ENCODE peak calls at places on chromosomes 6 and 20, in nine cellular contexts. One of them, this sample, is unnamed. For H3K27me3, the result is how much of the 10 kb centered on the place peaks cover.

GRCh38 chr6:162032620-162033019 is 694.9 kb downstream of the PRKN start:
- DNase-seq in GM23248: peak
- DNase-seq in uterus: no peak
- DNase-seq in effector memory CD4-positive, alpha-beta T cell: no peak
- DNase-seq in psoas muscle: no peak
- DNase-seq in adrenal gland: no peak
- DNase-seq in BJ: no peak
- DNase-seq in AG04450: no peak
- DNase-seq in pancreas: no peak
- DNase-seq in this sample: no peak

GRCh38 chr6:96520039-96520850 is 1.4 kb upstream of the UFL1 start:
- DNase-seq in AG04450: no peak
- DNase-seq in uterus: no peak
- DNase-seq in psoas muscle: no peak
- DNase-seq in pancreas: peak
- DNase-seq in effector memory CD4-positive, alpha-beta T cell: no peak
- DNase-seq in adrenal gland: peak
- DNase-seq in BJ: no peak
- DNase-seq in GM23248: peak
- DNase-seq in this sample: no peak

GRCh38 chr6:170057961-170058877 is 232.7 kb downstream of the DLL1 start:
- DNase-seq in uterus: peak
- DNase-seq in adrenal gland: no peak
- DNase-seq in BJ: no peak
- DNase-seq in AG04450: no peak
- DNase-seq in pancreas: no peak
- DNase-seq in GM23248: no peak
- DNase-seq in effector memory CD4-positive, alpha-beta T cell: no peak
- DNase-seq in psoas muscle: peak
- DNase-seq in this sample: peak

GRCh38 chr20:56636701-56637100 is 7.6 kb downstream of the TFAP2C start:
- DNase-seq in effector memory CD4-positive, alpha-beta T cell: no peak
- DNase-seq in AG04450: no peak
- DNase-seq in GM23248: peak
- DNase-seq in uterus: no peak
- DNase-seq in pancreas: no peak
- DNase-seq in psoas muscle: no peak
- DNase-seq in adrenal gland: peak
- DNase-seq in BJ: peak
- DNase-seq in this sample: no peak

GRCh38 chr6:138692058-138692977 is 81.3 kb upstream of the CCDC28A start:
- DNase-seq in pancreas: peak
- DNase-seq in BJ: no peak
- DNase-seq in effector memory CD4-positive, alpha-beta T cell: no peak
- DNase-seq in psoas muscle: peak
- DNase-seq in adrenal gland: peak
- DNase-seq in GM23248: peak
- DNase-seq in AG04450: no peak
- DNase-seq in uterus: peak
- DNase-seq in this sample: peak

GRCh38 chr20:38927902-38928578 is 1.8 kb downstream of the FAM83D start:
- DNase-seq in adrenal gland: no peak
- DNase-seq in pancreas: no peak
- DNase-seq in uterus: no peak
- DNase-seq in AG04450: no peak
- DNase-seq in GM23248: no peak
- DNase-seq in psoas muscle: no peak
- DNase-seq in BJ: no peak
- DNase-seq in effector memory CD4-positive, alpha-beta T cell: no peak
- DNase-seq in this sample: no peak

GRCh38 chr6:149233056-149233715 is 84.3 kb upstream of the TAB2 start:
- DNase-seq in adrenal gland: no peak
- DNase-seq in BJ: peak
- DNase-seq in pancreas: no peak
- DNase-seq in AG04450: peak
- DNase-seq in effector memory CD4-positive, alpha-beta T cell: peak
- DNase-seq in GM23248: peak
- DNase-seq in psoas muscle: no peak
- DNase-seq in uterus: no peak
- DNase-seq in this sample: no peak

GRCh38 chr6:75849329-75850025 is 100.4 kb downstream of the MYO6 start:
- DNase-seq in uterus: no peak
- DNase-seq in psoas muscle: no peak
- DNase-seq in adrenal gland: no peak
- DNase-seq in effector memory CD4-positive, alpha-beta T cell: no peak
- DNase-seq in AG04450: no peak
- DNase-seq in pancreas: peak
- DNase-seq in BJ: no peak
- DNase-seq in GM23248: no peak
- DNase-seq in this sample: no peak

GRCh38 chr20:32319100-32319499 is 39.0 kb upstream of the ASXL1 start:
- DNase-seq in BJ: no peak
- DNase-seq in psoas muscle: no peak
- DNase-seq in AG04450: no peak
- DNase-seq in adrenal gland: no peak
- DNase-seq in GM23248: no peak
- DNase-seq in effector memory CD4-positive, alpha-beta T cell: no peak
- DNase-seq in pancreas: no peak
- DNase-seq in uterus: no peak
- DNase-seq in this sample: no peak

GRCh38 chr6:15715060-15715459 is 52.2 kb upstream of the DTNBP1 start:
- DNase-seq in pancreas: no peak
- DNase-seq in BJ: no peak
- DNase-seq in uterus: no peak
- DNase-seq in adrenal gland: peak
- DNase-seq in AG04450: no peak
- DNase-seq in GM23248: peak
- DNase-seq in psoas muscle: no peak
- DNase-seq in effector memory CD4-positive, alpha-beta T cell: no peak
- DNase-seq in this sample: no peak

GRCh38 chr20:41342474-41343464 is 2.1 kb downstream of the LPIN3 start:
- DNase-seq in pancreas: no peak
- DNase-seq in AG04450: no peak
- DNase-seq in effector memory CD4-positive, alpha-beta T cell: no peak
- DNase-seq in GM23248: no peak
- DNase-seq in psoas muscle: no peak
- DNase-seq in BJ: no peak
- DNase-seq in adrenal gland: no peak
- DNase-seq in uterus: no peak
- DNase-seq in this sample: no peak

DNA sequence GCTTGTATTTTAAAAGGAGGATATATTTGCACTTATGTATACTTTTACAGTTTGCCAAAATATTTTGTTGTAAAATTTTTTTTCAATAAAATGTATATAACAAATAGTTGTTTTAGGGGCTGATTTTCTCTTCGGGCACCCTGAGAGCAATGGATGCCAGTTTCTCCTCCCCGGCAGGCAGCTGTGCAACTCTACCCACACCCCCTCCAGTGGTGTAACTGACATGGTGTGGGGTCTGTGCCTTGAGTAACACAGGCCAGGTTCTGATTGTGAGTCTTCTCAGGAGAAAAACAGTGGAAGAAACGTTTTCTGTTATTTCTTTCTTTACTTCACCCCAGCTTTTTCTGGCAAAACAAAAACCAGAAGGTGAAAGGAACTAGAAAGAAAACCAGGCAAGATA is 6.1 kb downstream of the FOXF2 start:
- DNase-seq in GM23248: no peak
- DNase-seq in AG04450: no peak
- DNase-seq in adrenal gland: no peak
- DNase-seq in uterus: no peak
- DNase-seq in psoas muscle: no peak
- DNase-seq in BJ: no peak
- DNase-seq in pancreas: no peak
- DNase-seq in effector memory CD4-positive, alpha-beta T cell: no peak
- DNase-seq in this sample: no peak
- H3K27me3 ChIP-seq in GM23248: under half
- H3K27me3 ChIP-seq in AG04450: under half
- H3K27me3 ChIP-seq in adrenal gland: half or more
- H3K27me3 ChIP-seq in uterus: under half
- H3K27me3 ChIP-seq in psoas muscle: under half
- H3K27me3 ChIP-seq in BJ: under half
- H3K27me3 ChIP-seq in pancreas: under half
- H3K27me3 ChIP-seq in effector memory CD4-positive, alpha-beta T cell: half or more
- H3K27me3 ChIP-seq in this sample: half or more

GRCh38 chr6:118551063-118551672 is 3.1 kb downstream of the PLN start:
- DNase-seq in pancreas: no peak
- DNase-seq in psoas muscle: no peak
- DNase-seq in effector memory CD4-positive, alpha-beta T cell: no peak
- DNase-seq in adrenal gland: no peak
- DNase-seq in AG04450: peak
- DNase-seq in BJ: no peak
- DNase-seq in GM23248: peak
- DNase-seq in uterus: no peak
- DNase-seq in this sample: no peak
- H3K4me3 ChIP-seq in pancreas: no peak
- H3K4me3 ChIP-seq in psoas muscle: peak
- H3K4me3 ChIP-seq in effector memory CD4-positive, alpha-beta T cell: no peak
- H3K4me3 ChIP-seq in adrenal gland: no peak
- H3K4me3 ChIP-seq in AG04450: no peak
- H3K4me3 ChIP-seq in BJ: no peak
- H3K4me3 ChIP-seq in GM23248: peak
- H3K4me3 ChIP-seq in uterus: peak
- H3K4me3 ChIP-seq in this sample: no peak

GRCh38 chr20:5716953-5717352 is 33.2 kb upstream of the SHLD1 start:
- DNase-seq in psoas muscle: no peak
- DNase-seq in effector memory CD4-positive, alpha-beta T cell: no peak
- DNase-seq in BJ: no peak
- DNase-seq in uterus: no peak
- DNase-seq in AG04450: no peak
- DNase-seq in GM23248: no peak
- DNase-seq in pancreas: no peak
- DNase-seq in adrenal gland: no peak
- DNase-seq in this sample: no peak

GRCh38 chr20:5718896-5719595 is 31.2 kb upstream of the SHLD1 start:
- DNase-seq in uterus: no peak
- DNase-seq in BJ: no peak
- DNase-seq in pancreas: no peak
- DNase-seq in GM23248: no peak
- DNase-seq in psoas muscle: peak
- DNase-seq in AG04450: no peak
- DNase-seq in effector memory CD4-positive, alpha-beta T cell: no peak
- DNase-seq in adrenal gland: peak
- DNase-seq in this sample: no peak

GRCh38 chr20:5719861-5720401 is 30.3 kb upstream of the SHLD1 start:
- DNase-seq in BJ: no peak
- DNase-seq in psoas muscle: no peak
- DNase-seq in pancreas: no peak
- DNase-seq in adrenal gland: peak
- DNase-seq in effector memory CD4-positive, alpha-beta T cell: no peak
- DNase-seq in GM23248: peak
- DNase-seq in uterus: no peak
- DNase-seq in AG04450: no peak
- DNase-seq in this sample: peak

GRCh38 chr20:5714261-5715041 is 35.8 kb upstream of the SHLD1 start:
- DNase-seq in psoas muscle: no peak
- DNase-seq in effector memory CD4-positive, alpha-beta T cell: peak
- DNase-seq in GM23248: no peak
- DNase-seq in pancreas: no peak
- DNase-seq in adrenal gland: peak
- DNase-seq in BJ: no peak
- DNase-seq in AG04450: no peak
- DNase-seq in uterus: no peak
- DNase-seq in this sample: no peak

DNA sequence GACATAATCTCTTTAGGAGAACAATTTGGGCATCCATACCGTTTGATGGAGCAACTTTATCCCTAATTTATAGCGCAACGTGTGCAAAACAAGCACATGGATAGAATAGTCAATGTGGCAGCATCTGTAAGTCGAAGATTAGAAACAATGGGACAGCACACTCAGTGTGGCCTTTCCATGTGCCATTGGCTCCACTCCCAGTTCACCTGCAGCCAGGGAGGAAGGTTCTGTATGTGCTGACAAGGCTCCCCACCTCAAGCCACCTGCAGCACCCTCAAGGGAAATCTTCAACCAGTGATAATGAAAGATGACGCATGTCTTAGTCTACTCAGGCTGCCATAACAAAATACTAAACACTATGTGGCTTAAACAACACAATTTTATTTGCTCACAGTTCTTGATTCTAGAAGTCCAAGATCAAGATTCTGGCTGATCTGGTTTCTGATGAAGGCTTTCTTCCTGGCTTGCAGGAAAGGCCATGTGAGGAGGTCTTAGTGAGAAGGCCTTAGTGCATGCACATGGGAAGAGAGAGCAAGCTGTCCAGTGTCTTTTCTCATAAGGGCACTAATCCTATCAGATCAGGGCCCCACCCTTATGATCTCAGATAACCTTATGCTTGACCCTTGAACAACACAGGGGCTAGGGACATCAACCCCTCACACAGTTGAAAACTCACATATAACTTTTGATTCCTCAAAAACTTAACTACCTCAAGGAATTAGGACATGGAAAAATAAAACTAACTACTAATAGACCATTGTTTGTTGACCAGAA is 34.9 kb upstream of the SHLD1 start:
- DNase-seq in uterus: no peak
- DNase-seq in effector memory CD4-positive, alpha-beta T cell: no peak
- DNase-seq in pancreas: no peak
- DNase-seq in AG04450: no peak
- DNase-seq in BJ: no peak
- DNase-seq in adrenal gland: no peak
- DNase-seq in GM23248: no peak
- DNase-seq in psoas muscle: no peak
- DNase-seq in this sample: no peak
- H3K27me3 ChIP-seq in uterus: under half
- H3K27me3 ChIP-seq in effector memory CD4-positive, alpha-beta T cell: under half
- H3K27me3 ChIP-seq in pancreas: under half
- H3K27me3 ChIP-seq in AG04450: under half
- H3K27me3 ChIP-seq in BJ: under half
- H3K27me3 ChIP-seq in adrenal gland: under half
- H3K27me3 ChIP-seq in GM23248: under half
- H3K27me3 ChIP-seq in psoas muscle: under half
- H3K27me3 ChIP-seq in this sample: under half

GRCh38 chr6:168650686-168651085 is 209.7 kb downstream of the SMOC2 start:
- DNase-seq in BJ: no peak
- DNase-seq in pancreas: peak
- DNase-seq in adrenal gland: no peak
- DNase-seq in GM23248: no peak
- DNase-seq in effector memory CD4-positive, alpha-beta T cell: no peak
- DNase-seq in AG04450: no peak
- DNase-seq in psoas muscle: no peak
- DNase-seq in uterus: peak
- DNase-seq in this sample: no peak

GRCh38 chr6:168648730-168649129 is 207.7 kb downstream of the SMOC2 start:
- DNase-seq in effector memory CD4-positive, alpha-beta T cell: no peak
- DNase-seq in adrenal gland: peak
- DNase-seq in psoas muscle: no peak
- DNase-seq in AG04450: no peak
- DNase-seq in BJ: no peak
- DNase-seq in GM23248: no peak
- DNase-seq in uterus: no peak
- DNase-seq in pancreas: no peak
- DNase-seq in this sample: no peak

GRCh38 chr6:168649209-168649608 is 208.2 kb downstream of the SMOC2 start:
- DNase-seq in pancreas: no peak
- DNase-seq in uterus: no peak
- DNase-seq in BJ: no peak
- DNase-seq in psoas muscle: no peak
- DNase-seq in effector memory CD4-positive, alpha-beta T cell: no peak
- DNase-seq in adrenal gland: no peak
- DNase-seq in AG04450: no peak
- DNase-seq in GM23248: no peak
- DNase-seq in this sample: no peak

GRCh38 chr6:168647271-168647670 is 206.3 kb downstream of the SMOC2 start:
- DNase-seq in BJ: no peak
- DNase-seq in adrenal gland: no peak
- DNase-seq in GM23248: no peak
- DNase-seq in psoas muscle: no peak
- DNase-seq in pancreas: no peak
- DNase-seq in uterus: no peak
- DNase-seq in AG04450: no peak
- DNase-seq in effector memory CD4-positive, alpha-beta T cell: no peak
- DNase-seq in this sample: no peak

GRCh38 chr6:168648240-168648639 is 207.3 kb downstream of the SMOC2 start:
- DNase-seq in GM23248: no peak
- DNase-seq in effector memory CD4-positive, alpha-beta T cell: no peak
- DNase-seq in adrenal gland: no peak
- DNase-seq in BJ: no peak
- DNase-seq in AG04450: no peak
- DNase-seq in uterus: no peak
- DNase-seq in pancreas: peak
- DNase-seq in psoas muscle: no peak
- DNase-seq in this sample: no peak
- H3K4me3 ChIP-seq in GM23248: no peak
- H3K4me3 ChIP-seq in effector memory CD4-positive, alpha-beta T cell: no peak
- H3K4me3 ChIP-seq in adrenal gland: no peak
- H3K4me3 ChIP-seq in BJ: no peak
- H3K4me3 ChIP-seq in AG04450: no peak
- H3K4me3 ChIP-seq in uterus: no peak
- H3K4me3 ChIP-seq in pancreas: no peak
- H3K4me3 ChIP-seq in psoas muscle: no peak
- H3K4me3 ChIP-seq in this sample: no peak